ENCODE peak calls at places on chromosome 14, in ten cellular contexts. A, O, I, L, W, E, M, R, S and D are unnamed samples.

GRCh38 chr14:22849212-22849819 is 12.9 kb downstream of the MMP14 start:
- DNase-seq in A (no peak), O (peak; percentile 52), I (peak; percentile 69), L (peak; percentile 81), W (peak; percentile 25), E (no peak), M (no peak), R (no peak), S (peak; percentile 86), D (peak; percentile 38)

GRCh38 chr14:101173698-101174521 is 270.4 kb upstream of the RTL1 start:
- DNase-seq in A (no peak), O (no peak), I (no peak), L (no peak), W (no peak), E (no peak), M (no peak), R (no peak), S (no peak), D (no peak)

GRCh38 chr14:22472935-22473854 is 115.8 kb downstream of the DAD1 start:
- DNase-seq in A (peak; percentile 73), O (no peak), I (no peak), L (peak; percentile 33), W (no peak), E (no peak), M (no peak), R (peak; percentile 30), S (peak; percentile 74), D (no peak)

GRCh38 chr14:85959063-85959462 is 429.1 kb downstream of the FLRT2 start:
- DNase-seq in A (no peak), O (no peak), I (no peak), L (no peak), W (no peak), E (no peak), M (no peak), R (no peak), S (no peak), D (no peak)

GRCh38 chr14:100677152-100677924 is 49.4 kb upstream of the DLK1 start:
- DNase-seq in A (peak; percentile 71), O (no peak), I (peak; percentile 41), L (peak; percentile 84), W (no peak), E (no peak), M (peak; percentile 87), R (no peak), S (peak; percentile 67), D (no peak)

GRCh38 chr14:104974146-104974541 is 4.0 kb downstream of the AHNAK2 start:
- DNase-seq in A (no peak), O (peak; percentile 42), I (peak; percentile 9), L (peak; percentile 17), W (no peak), E (no peak), M (peak; percentile 4), R (no peak), S (no peak), D (peak; percentile 52)

GRCh38 chr14:21415329-21415728 is 31.5 kb upstream of the SUPT16H start:
- DNase-seq in A (no peak), O (no peak), I (no peak), L (no peak), W (no peak), E (no peak), M (no peak), R (no peak), S (no peak), D (no peak)

GRCh38 chr14:60061371-60061770 is 30.4 kb upstream of the PCNX4 start:
- DNase-seq in A (no peak), O (no peak), I (no peak), L (no peak), W (no peak), E (no peak), M (no peak), R (no peak), S (no peak), D (no peak)

GRCh38 chr14:24843494-24843893 is 206.5 kb downstream of the STXBP6 start:
- DNase-seq in A (no peak), O (no peak), I (no peak), L (no peak), W (no peak), E (no peak), M (no peak), R (no peak), S (no peak), D (no peak)

GRCh38 chr14:100429537-100429936 is 106.4 kb downstream of the SLC25A47 start:
- DNase-seq in A (no peak), O (no peak), I (no peak), L (no peak), W (no peak), E (no peak), M (no peak), R (no peak), S (no peak), D (no peak)

GRCh38 chr14:54654600-54654999 is 87.7 kb downstream of the SAMD4A start:
- DNase-seq in A (no peak), O (no peak), I (no peak), L (no peak), W (no peak), E (no peak), M (no peak), R (no peak), S (no peak), D (no peak)

GRCh38 chr14:51783765-51784164 is 76.6 kb upstream of the GNG2 start:
- DNase-seq in A (no peak), O (no peak), I (no peak), L (no peak), W (no peak), E (no peak), M (no peak), R (no peak), S (peak; percentile 72), D (no peak)

GRCh38 chr14:102786758-102787157 is 9.5 kb downstream of the TRAF3 start:
- DNase-seq in A (no peak), O (no peak), I (no peak), L (no peak), W (no peak), E (no peak), M (no peak), R (no peak), S (no peak), D (no peak)

GRCh38 chr14:75453817-75454434 is 26.1 kb downstream of the JDP2 start:
- DNase-seq in A (peak; percentile 37), O (no peak), I (no peak), L (no peak), W (no peak), E (no peak), M (no peak), R (no peak), S (no peak), D (no peak)

GRCh38 chr14:75452900-75453816 is 25.3 kb downstream of the JDP2 start:
- DNase-seq in A (peak; percentile 99), O (peak; percentile 71), I (peak; percentile 64), L (peak; percentile 86), W (no peak), E (no peak), M (no peak), R (peak; percentile 89), S (peak; percentile 97), D (peak; percentile 70)

GRCh38 chr14:75450381-75451276 is 22.8 kb downstream of the JDP2 start:
- DNase-seq in A (no peak), O (peak; percentile 62), I (peak; percentile 54), L (peak; percentile 63), W (no peak), E (no peak), M (no peak), R (no peak), S (no peak), D (peak; percentile 95)

GRCh38 chr14:75449703-75450102 is 21.9 kb downstream of the JDP2 start:
- DNase-seq in A (no peak), O (no peak), I (no peak), L (no peak), W (no peak), E (no peak), M (no peak), R (no peak), S (no peak), D (no peak)

GRCh38 chr14:75452324-75452723 is 24.5 kb downstream of the JDP2 start:
- DNase-seq in A (peak; percentile 21), O (no peak), I (peak; percentile 33), L (no peak), W (no peak), E (no peak), M (no peak), R (no peak), S (peak; percentile 29), D (no peak)
- H3K4me1 ChIP-seq in A (peaks cover 7% of the 10 kb centered on the region), O (peaks cover 80% of the 10 kb centered on the region), I (peaks cover 100% of the 10 kb centered on the region), L (peaks cover 47% of the 10 kb centered on the region), W (peaks cover 89% of the 10 kb centered on the region), E (peaks cover 14% of the 10 kb centered on the region), M (no peaks in the 10 kb centered on the region), R (peaks cover 33% of the 10 kb centered on the region), S (peaks cover 26% of the 10 kb centered on the region), D (peaks cover 49% of the 10 kb centered on the region)

GRCh38 chr14:73613419-73613963 is 1.2 kb downstream of the ACOT6 start:
- DNase-seq in A (no peak), O (no peak), I (no peak), L (no peak), W (no peak), E (no peak), M (no peak), R (no peak), S (no peak), D (no peak)
- H3K4me3 ChIP-seq in A (no peak overlapping the region), O (peak overlapping the region; percentile 70), I (peak overlapping the region; percentile 71), L (no peak overlapping the region), W (peak overlapping the region; percentile 87), E (peak overlapping the region; percentile 61), M (peak overlapping the region; percentile 65), R (no peak overlapping the region), S (no peak overlapping the region), D (peak overlapping the region; percentile 80)

DNA sequence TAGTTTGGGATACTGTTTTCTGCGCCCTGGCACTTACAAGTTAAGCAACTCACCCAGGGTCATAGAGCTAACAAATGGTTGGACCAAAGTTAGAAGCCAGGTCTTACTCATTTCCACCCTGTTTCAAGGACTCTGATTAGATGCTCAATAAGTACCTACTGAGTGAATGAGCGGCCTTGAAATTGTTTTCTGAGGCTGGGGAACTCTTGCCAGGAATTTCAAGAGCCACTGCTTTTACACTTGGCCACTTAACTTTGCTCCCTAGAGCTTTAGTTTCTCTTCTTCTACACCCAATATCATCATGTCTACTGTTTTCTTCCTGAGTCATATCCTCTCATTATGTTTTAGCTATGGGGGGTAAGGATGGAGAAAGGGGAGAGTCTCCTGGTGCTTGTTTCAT is 431.6 kb downstream of the ZFP36L1 start:
- DNase-seq in A (peak; percentile 29), O (no peak), I (no peak), L (no peak), W (no peak), E (no peak), M (no peak), R (no peak), S (peak; percentile 67), D (no peak)
- H3K4me1 ChIP-seq in A (no peaks in the 10 kb centered on the region), O (peaks cover 48% of the 10 kb centered on the region), I (peaks cover 30% of the 10 kb centered on the region), L (peaks cover 24% of the 10 kb centered on the region), W (peaks cover 47% of the 10 kb centered on the region), E (no peaks in the 10 kb centered on the region), M (no peaks in the 10 kb centered on the region), R (peaks cover 22% of the 10 kb centered on the region), S (peaks cover 33% of the 10 kb centered on the region), D (peaks cover 33% of the 10 kb centered on the region)

DNA sequence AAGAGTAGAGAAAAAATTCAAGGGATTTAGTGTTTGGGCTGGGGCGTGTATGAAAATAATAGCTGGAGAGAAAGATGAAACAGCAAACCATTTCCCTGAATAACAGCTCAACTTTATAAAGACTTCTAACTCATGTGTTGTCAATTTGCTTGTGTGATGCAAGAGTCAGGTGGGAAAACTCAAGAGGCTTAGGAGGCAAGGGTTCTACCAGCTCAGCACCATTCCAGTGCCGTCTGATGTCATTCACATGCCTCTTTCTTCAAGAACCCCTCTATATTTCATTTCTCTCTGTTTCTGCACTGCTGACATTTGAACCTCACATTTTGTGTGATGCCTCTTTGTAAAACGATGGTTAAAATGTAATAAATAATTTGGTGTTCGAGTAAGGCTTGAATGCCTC is 192.2 kb downstream of the PRKD1 start:
- DNase-seq in A (peak; percentile 28), O (no peak), I (no peak), L (no peak), W (no peak), E (no peak), M (no peak), R (no peak), S (no peak), D (no peak)
- H3K4me3 ChIP-seq in A (no peak overlapping the region), O (no peak overlapping the region), I (no peak overlapping the region), L (no peak overlapping the region), W (no peak overlapping the region), E (no peak overlapping the region), M (no peak overlapping the region), R (no peak overlapping the region), S (no peak overlapping the region), D (no peak overlapping the region)